ENCODE peak calls at places on chromosome 10, in six cellular contexts. One of them, this sample, is unnamed.

GRCh38 chr10:61608255-61609040 is 54.3 kb upstream of the CABCOCO1 start:
- DNase-seq in HL-60: no peak
- DNase-seq in K562: no peak
- DNase-seq in SK-N-SH: no peak
- DNase-seq in HepG2: no peak
- DNase-seq in H1: no peak
- DNase-seq in this sample: no peak

GRCh38 chr10:90855126-90855525 is 2.7 kb downstream of the HTR7 start:
- DNase-seq in HL-60: no peak
- DNase-seq in K562: no peak
- DNase-seq in SK-N-SH: no peak
- DNase-seq in HepG2: no peak
- DNase-seq in H1: no peak
- DNase-seq in this sample: no peak

GRCh38 chr10:90451283-90451682 is 406.6 kb downstream of the HTR7 start:
- DNase-seq in HL-60: no peak
- DNase-seq in K562: no peak
- DNase-seq in SK-N-SH: no peak
- DNase-seq in HepG2: no peak
- DNase-seq in H1: no peak
- DNase-seq in this sample: no peak

GRCh38 chr10:96511044-96511945 is 2.4 kb downstream of the TLL2 start:
- DNase-seq in HL-60: peak
- DNase-seq in K562: peak
- DNase-seq in SK-N-SH: peak
- DNase-seq in HepG2: peak
- DNase-seq in H1: peak
- DNase-seq in this sample: no peak

GRCh38 chr10:111598433-111599059 is 521.7 kb downstream of the ADRA2A start:
- DNase-seq in HL-60: peak
- DNase-seq in K562: peak
- DNase-seq in SK-N-SH: peak
- DNase-seq in HepG2: peak
- DNase-seq in H1: peak
- DNase-seq in this sample: peak

GRCh38 chr10:6218692-6219493 is 16.2 kb downstream of the PFKFB3 start:
- DNase-seq in HL-60: no peak
- DNase-seq in K562: no peak
- DNase-seq in SK-N-SH: no peak
- DNase-seq in HepG2: no peak
- DNase-seq in H1: no peak
- DNase-seq in this sample: no peak

GRCh38 chr10:15715619-15716227 is 4.0 kb downstream of the ITGA8 start:
- DNase-seq in HL-60: no peak
- DNase-seq in K562: peak
- DNase-seq in SK-N-SH: peak
- DNase-seq in HepG2: no peak
- DNase-seq in H1: no peak
- DNase-seq in this sample: no peak

GRCh38 chr10:8088504-8088903 is 34.0 kb downstream of the GATA3 start:
- DNase-seq in HL-60: no peak
- DNase-seq in K562: no peak
- DNase-seq in SK-N-SH: no peak
- DNase-seq in HepG2: no peak
- DNase-seq in H1: no peak
- DNase-seq in this sample: no peak

GRCh38 chr10:6240254-6240653 is 37.5 kb downstream of the PFKFB3 start:
- DNase-seq in HL-60: no peak
- DNase-seq in K562: no peak
- DNase-seq in SK-N-SH: no peak
- DNase-seq in HepG2: no peak
- DNase-seq in H1: no peak
- DNase-seq in this sample: no peak

GRCh38 chr10:18607503-18607902 is 43.9 kb downstream of the NSUN6 start:
- DNase-seq in HL-60: no peak
- DNase-seq in K562: peak
- DNase-seq in SK-N-SH: peak
- DNase-seq in HepG2: peak
- DNase-seq in H1: no peak
- DNase-seq in this sample: no peak

GRCh38 chr10:32000937-32001336 is 55.3 kb downstream of the KIF5B start:
- DNase-seq in HL-60: no peak
- DNase-seq in K562: no peak
- DNase-seq in SK-N-SH: no peak
- DNase-seq in HepG2: no peak
- DNase-seq in H1: no peak
- DNase-seq in this sample: no peak
- TF ChIP-seq GABPA in HL-60: no peak
- TF ChIP-seq GABPA in K562: no peak
- TF ChIP-seq GABPA in SK-N-SH: no peak
- TF ChIP-seq GABPA in HepG2: no peak
- TF ChIP-seq GABPA in H1: no peak
- TF ChIP-seq GABPA in this sample: no peak

DNA sequence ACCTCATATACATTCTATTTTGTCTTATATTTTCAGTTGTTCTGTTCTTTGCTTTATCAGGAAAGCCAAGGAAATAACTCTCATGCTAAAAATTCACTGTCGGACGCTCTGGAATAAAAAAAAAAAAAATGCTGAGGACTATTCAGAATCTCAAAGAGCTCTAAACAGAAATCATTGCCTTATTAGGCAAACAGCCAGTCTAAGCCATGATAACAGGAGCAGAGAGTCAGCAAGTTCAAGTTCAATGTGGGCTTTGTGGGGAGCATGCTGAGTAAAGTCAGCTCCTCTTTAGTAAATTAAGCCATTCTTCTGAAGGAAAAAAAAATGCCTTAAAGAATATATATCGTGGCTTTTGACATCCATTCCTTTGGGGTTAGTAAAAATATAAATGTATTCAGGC is 13.6 kb upstream of the FAM13C start:
- DNase-seq in HL-60: no peak
- DNase-seq in K562: no peak
- DNase-seq in SK-N-SH: no peak
- DNase-seq in HepG2: no peak
- DNase-seq in H1: no peak
- DNase-seq in this sample: no peak
- TF ChIP-seq GABPA in HL-60: no peak
- TF ChIP-seq GABPA in K562: no peak
- TF ChIP-seq GABPA in SK-N-SH: no peak
- TF ChIP-seq GABPA in HepG2: no peak
- TF ChIP-seq GABPA in H1: no peak
- TF ChIP-seq GABPA in this sample: no peak

DNA sequence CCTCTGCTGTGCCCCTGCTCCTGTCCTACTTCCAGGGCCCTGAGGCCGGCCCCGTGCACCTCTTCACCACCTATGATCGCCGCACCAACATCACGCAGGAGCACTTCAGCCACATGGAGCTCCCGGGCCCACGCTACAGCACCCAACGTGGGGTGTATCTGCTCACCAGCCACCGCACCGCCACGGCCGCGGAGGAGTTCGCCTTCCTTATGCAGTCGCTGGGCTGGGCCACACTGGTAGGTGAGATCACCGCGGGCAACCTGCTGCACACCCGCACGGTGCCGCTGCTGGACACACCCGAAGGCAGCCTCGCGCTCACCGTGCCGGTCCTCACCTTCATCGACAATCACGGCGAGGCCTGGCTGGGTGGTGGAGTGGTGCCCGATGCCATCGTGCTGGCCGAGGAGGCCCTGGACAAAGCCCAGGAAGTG is 1.8 kb downstream of the RBP3 start:
- DNase-seq in HL-60: no peak
- DNase-seq in K562: no peak
- DNase-seq in SK-N-SH: no peak
- DNase-seq in HepG2: no peak
- DNase-seq in H1: no peak
- DNase-seq in this sample: no peak
- TF ChIP-seq GABPA in HL-60: no peak
- TF ChIP-seq GABPA in K562: no peak
- TF ChIP-seq GABPA in SK-N-SH: no peak
- TF ChIP-seq GABPA in HepG2: no peak
- TF ChIP-seq GABPA in H1: no peak
- TF ChIP-seq GABPA in this sample: no peak

GRCh38 chr10:104824378-104825006 is 183.4 kb downstream of the SORCS3 start:
- DNase-seq in HL-60: peak
- DNase-seq in K562: no peak
- DNase-seq in SK-N-SH: no peak
- DNase-seq in HepG2: no peak
- DNase-seq in H1: peak
- DNase-seq in this sample: no peak
- TF ChIP-seq GABPA in HL-60: no peak
- TF ChIP-seq GABPA in K562: no peak
- TF ChIP-seq GABPA in SK-N-SH: no peak
- TF ChIP-seq GABPA in HepG2: no peak
- TF ChIP-seq GABPA in H1: peak
- TF ChIP-seq GABPA in this sample: no peak